ENCODE peak calls at places on chromosomes 13 and 19, in five cellular contexts. J, P, C, I and M are unnamed samples.
A peak's percentile ranks its signal among the peaks of the same experiment; 100 is the strongest.

GRCh38 chr13:110442946-110443632 is 118.4 kb downstream of the RAB20 start:
- DNase-seq in P (peak; percentile 52), J (no peak), C (no peak), I (no peak), M (no peak)

GRCh38 chr13:80469841-80470378 is 129.0 kb upstream of the SPRY2 start:
- DNase-seq in J (no peak), P (peak; percentile 82), I (peak; percentile 73), C (no peak), M (no peak)

GRCh38 chr13:32530841-32531253 is 7.7 kb downstream of the N4BP2L2 start:
- DNase-seq in P (peak; percentile 71), I (peak; percentile 53), J (no peak), C (no peak), M (peak; percentile 38)

GRCh38 chr13:26785845-26786630 is 25.5 kb upstream of the GPR12 start:
- DNase-seq in C (no peak), P (no peak), J (peak; percentile 80), I (peak; percentile 14), M (no peak)

GRCh38 chr19:850221-850978 is 1.7 kb upstream of the ELANE start:
- DNase-seq in C (no peak), J (peak; percentile 42), I (peak; percentile 90), P (peak; percentile 59), M (no peak)

GRCh38 chr19:40143612-40144011 is 47.6 kb upstream of the MAP3K10 start:
- DNase-seq in I (peak; percentile 30), P (no peak), C (no peak), J (no peak), M (peak; percentile 50)

GRCh38 chr13:108342369-108343289 is 73.1 kb downstream of the TNFSF13B start:
- DNase-seq in J (no peak), C (no peak), I (no peak), P (peak; percentile 38), M (peak; percentile 14)

GRCh38 chr19:31160346-31160926 is 188.8 kb downstream of the TSHZ3 start:
- DNase-seq in J (no peak), I (no peak), C (no peak), P (peak; percentile 65), M (no peak)

GRCh38 chr13:43697323-43697722 is 89.4 kb downstream of the ENOX1 start:
- DNase-seq in J (no peak), P (no peak), C (no peak), I (no peak), M (no peak)

GRCh38 chr19:29926801-29927200 is 15.2 kb upstream of the URI1 start:
- DNase-seq in C (no peak), I (no peak), J (no peak), P (no peak), M (no peak)

GRCh38 chr13:76820759-76821158 is 65.4 kb downstream of the KCTD12 start:
- DNase-seq in I (peak; percentile 78), C (no peak), J (no peak), P (no peak), M (no peak)

GRCh38 chr13:30020726-30021312 is 170.4 kb upstream of the UBL3 start:
- DNase-seq in P (peak; percentile 69), I (no peak), C (no peak), J (no peak), M (no peak)

GRCh38 chr19:33204136-33204973 is 10.2 kb downstream of the LRP3 start:
- DNase-seq in J (no peak), P (no peak), C (no peak), I (no peak), M (no peak)

GRCh38 chr19:33203529-33203928 is 9.4 kb downstream of the LRP3 start:
- DNase-seq in I (no peak), J (no peak), P (no peak), C (no peak), M (no peak)

GRCh38 chr19:33201886-33202545 is 7.9 kb downstream of the LRP3 start:
- DNase-seq in P (no peak), I (no peak), J (no peak), C (no peak), M (no peak)

GRCh38 chr19:33201473-33201872 is 7.3 kb downstream of the LRP3 start:
- DNase-seq in I (no peak), C (no peak), J (no peak), P (no peak), M (no peak)

GRCh38 chr19:33202546-33203507 is 8.7 kb downstream of the LRP3 start:
- DNase-seq in C (no peak), P (no peak), J (no peak), I (no peak), M (no peak)
- TF ChIP-seq CTCF in C (no peak), P (no peak), J (no peak), I (no peak), M (no peak)

DNA sequence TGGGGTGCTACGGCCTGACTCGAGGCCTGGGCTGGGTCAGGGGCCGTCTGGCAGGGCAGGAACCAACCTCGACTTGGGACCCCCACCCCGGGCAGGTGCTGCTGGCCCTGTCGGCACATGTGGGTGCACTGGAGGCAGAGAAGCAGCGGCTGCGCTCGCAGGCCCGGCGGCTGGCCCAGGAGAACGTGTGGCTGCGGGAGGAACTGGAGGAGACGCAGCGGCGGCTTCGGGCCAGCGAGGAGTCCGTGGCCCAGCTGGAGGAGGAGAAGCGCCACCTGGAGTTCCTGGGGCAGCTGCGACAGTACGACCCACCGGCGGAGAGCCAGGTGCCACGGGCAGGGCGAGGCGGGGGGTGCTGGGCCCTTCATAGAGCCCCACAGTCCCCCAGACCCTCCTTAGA is 5.9 kb downstream of the KLC3 start:
- DNase-seq in P (no peak), J (peak; percentile 75), C (no peak), I (no peak), M (no peak)
- TF ChIP-seq CTCF in P (no peak), J (peak; percentile 39), C (no peak), I (no peak), M (no peak)

DNA sequence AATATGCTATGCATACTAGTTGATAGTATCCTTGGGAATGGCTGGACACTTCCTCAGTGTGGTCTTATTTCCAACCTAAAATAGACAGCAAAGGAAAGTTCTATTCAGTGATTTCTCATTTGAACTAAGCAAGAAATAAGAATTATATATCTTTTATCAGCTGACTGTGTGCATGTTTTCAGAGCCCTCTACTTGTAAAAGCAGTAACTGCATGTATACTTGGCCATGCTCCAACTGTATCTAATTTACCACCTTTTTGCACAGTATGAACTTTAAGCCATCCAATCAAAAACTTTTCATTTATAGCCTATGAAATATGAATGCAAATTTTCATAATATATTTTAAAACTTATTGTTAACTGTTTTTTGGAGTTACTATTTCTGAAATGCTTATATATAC is 136.4 kb upstream of the PCDH9 start:
- DNase-seq in I (no peak), C (no peak), P (peak; percentile 14), J (no peak), M (no peak)
- TF ChIP-seq CTCF in I (no peak), C (peak; percentile 14), P (peak; percentile 26), J (peak; percentile 39), M (no peak)

GRCh38 chr13:21913010-21913409 is 242.1 kb downstream of the FGF9 start:
- DNase-seq in J (peak; percentile 79), C (no peak), P (no peak), I (no peak), M (peak; percentile 34)
- TF ChIP-seq CTCF in J (peak; percentile 77), C (peak; percentile 40), P (no peak), I (no peak), M (no peak)